ENCODE peak calls at places on chromosomes 7 and 10, in five cellular contexts. One of them, this sample, is unnamed.

GRCh38 chr10:130512936-130513335 is 376.7 kb downstream of the GLRX3 start:
- DNase-seq in heart left ventricle: no peak
- DNase-seq in breast epithelium: no peak
- DNase-seq in MM.1S: peak; percentile 9
- DNase-seq in GM23338: no peak
- DNase-seq in this sample: no peak

GRCh38 chr10:130924138-130924819 is 387.2 kb downstream of the TCERG1L start:
- DNase-seq in heart left ventricle: no peak
- DNase-seq in breast epithelium: no peak
- DNase-seq in MM.1S: no peak
- DNase-seq in GM23338: peak; percentile 72
- DNase-seq in this sample: no peak

GRCh38 chr10:63595072-63595471 is 73.9 kb downstream of the REEP3 start:
- DNase-seq in heart left ventricle: peak; percentile 53
- DNase-seq in breast epithelium: no peak
- DNase-seq in MM.1S: no peak
- DNase-seq in GM23338: no peak
- DNase-seq in this sample: no peak

GRCh38 chr10:110528224-110528997 is 30.7 kb downstream of the DUSP5 start:
- DNase-seq in heart left ventricle: no peak
- DNase-seq in breast epithelium: no peak
- DNase-seq in MM.1S: peak; percentile 45
- DNase-seq in GM23338: no peak
- DNase-seq in this sample: no peak

GRCh38 chr7:81515009-81515408 is 254.8 kb downstream of the HGF start:
- DNase-seq in heart left ventricle: no peak
- DNase-seq in breast epithelium: no peak
- DNase-seq in MM.1S: no peak
- DNase-seq in GM23338: no peak
- DNase-seq in this sample: no peak

GRCh38 chr7:149377386-149377785 is 83.5 kb downstream of the ZNF777 start:
- DNase-seq in heart left ventricle: no peak
- DNase-seq in breast epithelium: no peak
- DNase-seq in MM.1S: no peak
- DNase-seq in GM23338: no peak
- DNase-seq in this sample: no peak

GRCh38 chr7:145030754-145031153 is 194.9 kb upstream of the TPK1 start:
- DNase-seq in heart left ventricle: no peak
- DNase-seq in breast epithelium: no peak
- DNase-seq in MM.1S: no peak
- DNase-seq in GM23338: no peak
- DNase-seq in this sample: no peak

GRCh38 chr10:18224626-18225445 is 84.6 kb downstream of the CACNB2 start:
- DNase-seq in heart left ventricle: no peak
- DNase-seq in breast epithelium: no peak
- DNase-seq in MM.1S: no peak
- DNase-seq in GM23338: peak; percentile 52
- DNase-seq in this sample: no peak

GRCh38 chr7:55545496-55545895 is 26.8 kb downstream of the VOPP1 start:
- DNase-seq in heart left ventricle: no peak
- DNase-seq in breast epithelium: no peak
- DNase-seq in MM.1S: no peak
- DNase-seq in GM23338: no peak
- DNase-seq in this sample: no peak

GRCh38 chr10:77604941-77605351 is 32.7 kb downstream of the KCNMA1 start:
- DNase-seq in heart left ventricle: no peak
- DNase-seq in breast epithelium: peak; percentile 25
- DNase-seq in MM.1S: no peak
- DNase-seq in GM23338: no peak
- DNase-seq in this sample: no peak

GRCh38 chr7:9854605-9855004 is 1119.1 kb upstream of the PHF14 start:
- DNase-seq in heart left ventricle: no peak
- DNase-seq in breast epithelium: no peak
- DNase-seq in MM.1S: no peak
- DNase-seq in GM23338: no peak
- DNase-seq in this sample: no peak

GRCh38 chr10:74103560-74104248 is 46.9 kb downstream of the AP3M1 start:
- DNase-seq in heart left ventricle: no peak
- DNase-seq in breast epithelium: no peak
- DNase-seq in MM.1S: peak; percentile 49
- DNase-seq in GM23338: peak; percentile 57
- DNase-seq in this sample: peak; percentile 32

GRCh38 chr10:130686680-130687300 is 550.6 kb downstream of the GLRX3 start:
- DNase-seq in heart left ventricle: no peak
- DNase-seq in breast epithelium: no peak
- DNase-seq in MM.1S: no peak
- DNase-seq in GM23338: peak; percentile 36
- DNase-seq in this sample: no peak

GRCh38 chr10:74906631-74907030 is 80.2 kb downstream of the KAT6B start:
- DNase-seq in heart left ventricle: no peak
- DNase-seq in breast epithelium: no peak
- DNase-seq in MM.1S: no peak
- DNase-seq in GM23338: no peak
- DNase-seq in this sample: no peak

GRCh38 chr10:124996127-124996853 is 54.4 kb downstream of the ZRANB1 start:
- DNase-seq in heart left ventricle: no peak
- DNase-seq in breast epithelium: no peak
- DNase-seq in MM.1S: no peak
- DNase-seq in GM23338: no peak
- DNase-seq in this sample: peak; percentile 26

GRCh38 chr7:149005427-149006344 is 22.6 kb downstream of the PDIA4 start:
- DNase-seq in heart left ventricle: peak; percentile 79
- DNase-seq in breast epithelium: peak; percentile 49
- DNase-seq in MM.1S: peak; percentile 66
- DNase-seq in GM23338: peak; percentile 95
- DNase-seq in this sample: peak; percentile 76

GRCh38 chr7:88299126-88299525 is 7.6 kb downstream of the STEAP4 start:
- DNase-seq in heart left ventricle: no peak
- DNase-seq in breast epithelium: no peak
- DNase-seq in MM.1S: no peak
- DNase-seq in GM23338: no peak
- DNase-seq in this sample: no peak

GRCh38 chr7:138089080-138089901 is 13.0 kb downstream of the AKR1D1 start:
- DNase-seq in heart left ventricle: no peak
- DNase-seq in breast epithelium: no peak
- DNase-seq in MM.1S: no peak
- DNase-seq in GM23338: no peak
- DNase-seq in this sample: no peak

GRCh38 chr10:86292462-86293322 is 73.9 kb downstream of the GRID1 start:
- DNase-seq in heart left ventricle: no peak
- DNase-seq in breast epithelium: peak; percentile 10
- DNase-seq in MM.1S: no peak
- DNase-seq in GM23338: no peak
- DNase-seq in this sample: no peak

GRCh38 chr10:100120550-100120949 is 38.9 kb upstream of the CPN1 start:
- DNase-seq in heart left ventricle: no peak
- DNase-seq in breast epithelium: no peak
- DNase-seq in MM.1S: no peak
- DNase-seq in GM23338: no peak
- DNase-seq in this sample: no peak

GRCh38 chr7:139078911-139079310 is 30.6 kb downstream of the ZC3HAV1 start:
- DNase-seq in heart left ventricle: no peak
- DNase-seq in breast epithelium: peak; percentile 45
- DNase-seq in MM.1S: no peak
- DNase-seq in GM23338: no peak
- DNase-seq in this sample: no peak

GRCh38 chr7:131122394-131122793 is 205.3 kb upstream of the MKLN1 start:
- DNase-seq in heart left ventricle: no peak
- DNase-seq in breast epithelium: no peak
- DNase-seq in MM.1S: no peak
- DNase-seq in GM23338: no peak
- DNase-seq in this sample: no peak

GRCh38 chr7:977326-978048 is 2.1 kb upstream of the COX19 start:
- DNase-seq in heart left ventricle: no peak
- DNase-seq in breast epithelium: peak; percentile 40
- DNase-seq in MM.1S: no peak
- DNase-seq in GM23338: no peak
- DNase-seq in this sample: peak; percentile 93

GRCh38 chr7:979886-980571 is 3.0 kb upstream of the CYP2W1 start:
- DNase-seq in heart left ventricle: no peak
- DNase-seq in breast epithelium: no peak
- DNase-seq in MM.1S: no peak
- DNase-seq in GM23338: no peak
- DNase-seq in this sample: no peak

GRCh38 chr7:978049-978346 is 2.6 kb upstream of the COX19 start:
- DNase-seq in heart left ventricle: no peak
- DNase-seq in breast epithelium: no peak
- DNase-seq in MM.1S: no peak
- DNase-seq in GM23338: no peak
- DNase-seq in this sample: no peak

GRCh38 chr7:976901-977325 is 1.6 kb upstream of the COX19 start:
- DNase-seq in heart left ventricle: no peak
- DNase-seq in breast epithelium: no peak
- DNase-seq in MM.1S: no peak
- DNase-seq in GM23338: no peak
- DNase-seq in this sample: peak; percentile 73

GRCh38 chr7:978416-979091 is 3.2 kb upstream of the COX19 start:
- DNase-seq in heart left ventricle: no peak
- DNase-seq in breast epithelium: no peak
- DNase-seq in MM.1S: no peak
- DNase-seq in GM23338: no peak
- DNase-seq in this sample: no peak
- H3K4me1 ChIP-seq in heart left ventricle: peaks cover 12% of the 10 kb centered on the region
- H3K4me1 ChIP-seq in breast epithelium: peaks cover 4% of the 10 kb centered on the region
- H3K4me1 ChIP-seq in MM.1S: no peaks in the 10 kb centered on the region
- H3K4me1 ChIP-seq in GM23338: peaks cover 8% of the 10 kb centered on the region
- H3K4me1 ChIP-seq in this sample: peaks cover 65% of the 10 kb centered on the region

DNA sequence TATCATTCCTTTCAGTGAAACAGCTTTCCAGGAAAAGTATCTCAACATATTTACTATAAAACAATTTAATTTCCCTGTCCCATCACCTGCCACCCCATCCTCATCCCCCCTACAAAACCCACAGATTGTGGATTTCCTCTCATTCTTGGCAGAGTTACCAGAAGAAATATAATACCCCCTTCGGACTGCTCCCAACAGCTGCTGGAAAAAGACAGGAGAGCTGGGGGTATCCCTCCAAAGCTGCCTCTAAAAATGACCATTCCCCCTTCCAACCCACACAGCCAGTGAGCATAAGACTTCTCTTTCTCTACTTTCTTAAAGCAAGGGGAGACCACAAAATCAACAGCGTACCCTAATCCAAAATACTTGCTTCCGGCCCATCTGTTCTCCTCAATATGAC is 7.9 kb downstream of the FBXW4 start:
- DNase-seq in heart left ventricle: no peak
- DNase-seq in breast epithelium: no peak
- DNase-seq in MM.1S: no peak
- DNase-seq in GM23338: no peak
- DNase-seq in this sample: no peak
- H3K4me1 ChIP-seq in heart left ventricle: peaks cover 52% of the 10 kb centered on the region
- H3K4me1 ChIP-seq in breast epithelium: peaks cover 14% of the 10 kb centered on the region
- H3K4me1 ChIP-seq in MM.1S: peaks cover 9% of the 10 kb centered on the region
- H3K4me1 ChIP-seq in GM23338: peaks cover 4% of the 10 kb centered on the region
- H3K4me1 ChIP-seq in this sample: no peaks in the 10 kb centered on the region

GRCh38 chr10:11822809-11823121 is 391 bp upstream of the PROSER2 start:
- DNase-seq in heart left ventricle: no peak
- DNase-seq in breast epithelium: no peak
- DNase-seq in MM.1S: no peak
- DNase-seq in GM23338: no peak
- DNase-seq in this sample: no peak
- H3K4me1 ChIP-seq in heart left ventricle: peaks cover 4% of the 10 kb centered on the region
- H3K4me1 ChIP-seq in breast epithelium: no peaks in the 10 kb centered on the region
- H3K4me1 ChIP-seq in MM.1S: no peaks in the 10 kb centered on the region
- H3K4me1 ChIP-seq in GM23338: peaks cover 6% of the 10 kb centered on the region
- H3K4me1 ChIP-seq in this sample: peaks cover 37% of the 10 kb centered on the region

GRCh38 chr7:1284743-1285458 is 52.2 kb downstream of the UNCX start:
- DNase-seq in heart left ventricle: no peak
- DNase-seq in breast epithelium: no peak
- DNase-seq in MM.1S: no peak
- DNase-seq in GM23338: no peak
- DNase-seq in this sample: no peak

GRCh38 chr7:1285556-1286301 is 53.1 kb downstream of the UNCX start:
- DNase-seq in heart left ventricle: no peak
- DNase-seq in breast epithelium: no peak
- DNase-seq in MM.1S: no peak
- DNase-seq in GM23338: no peak
- DNase-seq in this sample: no peak

GRCh38 chr7:1282679-1283078 is 50.0 kb downstream of the UNCX start:
- DNase-seq in heart left ventricle: no peak
- DNase-seq in breast epithelium: no peak
- DNase-seq in MM.1S: no peak
- DNase-seq in GM23338: no peak
- DNase-seq in this sample: no peak

GRCh38 chr7:1283337-1283736 is 50.7 kb downstream of the UNCX start:
- DNase-seq in heart left ventricle: no peak
- DNase-seq in breast epithelium: no peak
- DNase-seq in MM.1S: no peak
- DNase-seq in GM23338: no peak
- DNase-seq in this sample: no peak

DNA sequence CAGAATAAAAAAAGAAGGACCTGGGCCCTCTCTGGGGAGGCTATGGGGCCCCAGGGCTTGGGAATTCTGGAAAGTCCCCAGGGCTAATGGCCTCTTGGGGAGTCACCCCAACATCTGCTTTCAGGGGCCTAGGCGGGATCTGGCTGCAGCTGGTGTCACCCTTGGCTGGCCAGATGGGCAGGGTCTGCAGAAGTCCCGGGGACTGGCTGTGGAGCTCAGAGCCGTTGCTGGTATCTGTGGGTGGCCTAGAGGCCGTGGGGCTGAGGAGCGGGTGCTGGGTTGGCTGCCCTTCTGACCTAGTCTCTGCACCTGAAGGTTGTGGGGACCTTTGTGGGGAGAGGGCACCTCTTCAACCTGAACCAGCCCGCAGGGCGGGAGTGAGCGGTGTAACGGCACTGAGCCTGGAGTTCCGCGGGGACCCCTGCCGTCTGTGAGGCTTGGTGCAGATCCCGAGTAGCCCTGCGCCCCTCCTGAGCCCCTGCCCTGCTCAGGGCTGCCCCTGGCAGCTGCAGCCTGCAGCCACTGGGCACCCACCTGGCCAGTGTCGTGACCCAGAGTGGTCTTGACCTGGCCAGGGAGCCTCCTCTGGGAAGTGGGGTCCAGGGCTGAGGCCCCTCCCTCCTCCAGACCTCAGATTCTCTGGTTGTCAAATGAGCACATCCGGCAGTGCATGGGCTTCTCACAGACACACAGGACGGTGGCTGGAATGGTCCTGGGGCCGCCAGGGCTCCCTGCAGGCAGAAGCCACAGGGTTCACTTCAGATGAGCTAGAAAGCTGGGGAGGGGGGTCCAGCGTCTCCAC is 51.5 kb downstream of the UNCX start:
- DNase-seq in heart left ventricle: no peak
- DNase-seq in breast epithelium: no peak
- DNase-seq in MM.1S: no peak
- DNase-seq in GM23338: no peak
- DNase-seq in this sample: no peak
- H3K4me1 ChIP-seq in heart left ventricle: no peaks in the 10 kb centered on the region
- H3K4me1 ChIP-seq in breast epithelium: no peaks in the 10 kb centered on the region
- H3K4me1 ChIP-seq in MM.1S: no peaks in the 10 kb centered on the region
- H3K4me1 ChIP-seq in GM23338: no peaks in the 10 kb centered on the region
- H3K4me1 ChIP-seq in this sample: no peaks in the 10 kb centered on the region

DNA sequence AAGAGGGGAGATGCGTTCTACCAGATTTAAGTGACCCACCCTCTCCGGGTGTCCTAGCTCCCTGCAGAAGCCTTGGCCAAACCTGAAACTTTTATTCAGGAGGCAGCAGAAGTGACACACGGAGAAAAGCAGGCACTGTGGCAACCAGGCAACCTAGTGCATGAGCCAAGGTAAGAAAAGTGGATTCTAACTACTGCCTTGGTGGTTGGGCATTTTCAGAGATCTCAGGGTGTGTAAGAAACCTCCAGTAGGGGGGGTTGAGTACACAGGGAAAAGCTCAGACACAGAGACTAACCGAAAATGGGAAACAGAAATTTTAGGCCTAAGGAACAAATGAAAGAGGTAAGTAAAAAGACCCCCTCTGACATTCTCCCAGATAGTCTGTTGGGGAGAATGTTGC is 645.7 kb downstream of the ANKRD7 start:
- DNase-seq in heart left ventricle: no peak
- DNase-seq in breast epithelium: no peak
- DNase-seq in MM.1S: peak; percentile 50
- DNase-seq in GM23338: peak; percentile 76
- DNase-seq in this sample: peak; percentile 25
- H3K4me1 ChIP-seq in heart left ventricle: no peaks in the 10 kb centered on the region
- H3K4me1 ChIP-seq in breast epithelium: no peaks in the 10 kb centered on the region
- H3K4me1 ChIP-seq in MM.1S: peaks cover 31% of the 10 kb centered on the region
- H3K4me1 ChIP-seq in GM23338: peaks cover 28% of the 10 kb centered on the region
- H3K4me1 ChIP-seq in this sample: no peaks in the 10 kb centered on the region

This sample was measured in Caco-2.